ENCODE peak calls at places on chromosomes 7 and 10, in nine cellular contexts. T is IMR-90, Z is keratinocyte, U is SK-N-SH, X is GM23248, N is HepG2, Q is fibroblast of lung, R is mesenchymal stem cell, S is mammary epithelial cell. K is an unnamed sample.
A peak's percentile ranks its signal among the peaks of the same experiment; 100 is the strongest.

GRCh38 chr7:47614450-47614849 is 32.5 kb upstream of the TNS3 start:
- DNase-seq in S (no peak), Q (no peak), R (no peak), T (no peak), U (no peak), Z (no peak), X (no peak), N (no peak), K (no peak)

GRCh38 chr7:149724661-149725425 is 48.5 kb downstream of the ZNF467 start:
- DNase-seq in Q (no peak), U (no peak), T (no peak), R (no peak), S (no peak), N (no peak), X (no peak), Z (no peak), K (no peak)

GRCh38 chr10:72329290-72330058 is 25.2 kb downstream of the DNAJB12 start:
- DNase-seq in U (no peak), Q (no peak), R (no peak), S (no peak), T (no peak), X (no peak), N (no peak), Z (no peak), K (no peak)

GRCh38 chr7:11557627-11558026 is 274.4 kb downstream of the THSD7A start:
- DNase-seq in X (peak; percentile 21), N (peak; percentile 5), T (no peak), U (no peak), R (peak; percentile 61), Z (no peak), S (peak; percentile 30), Q (peak; percentile 35), K (no peak)

GRCh38 chr10:14852236-14852635 is 14.1 kb downstream of the HSPA14 start:
- DNase-seq in S (no peak), U (no peak), T (no peak), Z (no peak), N (no peak), X (no peak), R (no peak), Q (no peak), K (no peak)

GRCh38 chr10:69323622-69324021 is 45.3 kb downstream of the HK1 start:
- DNase-seq in Q (no peak), T (no peak), R (peak; percentile 12), X (no peak), Z (no peak), U (no peak), N (no peak), S (no peak), K (no peak)

GRCh38 chr7:95476904-95477594 is 8.7 kb upstream of the ASB4 start:
- DNase-seq in X (peak; percentile 84), T (peak; percentile 69), N (peak; percentile 73), S (peak; percentile 37), R (peak; percentile 76), Z (peak; percentile 21), Q (peak; percentile 83), U (peak; percentile 73), K (peak; percentile 89)

GRCh38 chr7:54037873-54038272 is 504.3 kb upstream of the VSTM2A start:
- DNase-seq in X (no peak), N (no peak), U (no peak), S (no peak), Z (no peak), R (no peak), T (no peak), Q (no peak), K (no peak)

GRCh38 chr10:986881-987634 is 1.2 kb upstream of the GTPBP4 start:
- DNase-seq in S (peak; percentile 26), R (peak; percentile 66), U (no peak), N (no peak), X (peak; percentile 81), Z (no peak), Q (peak; percentile 29), T (peak; percentile 86), K (peak; percentile 52)

DNA sequence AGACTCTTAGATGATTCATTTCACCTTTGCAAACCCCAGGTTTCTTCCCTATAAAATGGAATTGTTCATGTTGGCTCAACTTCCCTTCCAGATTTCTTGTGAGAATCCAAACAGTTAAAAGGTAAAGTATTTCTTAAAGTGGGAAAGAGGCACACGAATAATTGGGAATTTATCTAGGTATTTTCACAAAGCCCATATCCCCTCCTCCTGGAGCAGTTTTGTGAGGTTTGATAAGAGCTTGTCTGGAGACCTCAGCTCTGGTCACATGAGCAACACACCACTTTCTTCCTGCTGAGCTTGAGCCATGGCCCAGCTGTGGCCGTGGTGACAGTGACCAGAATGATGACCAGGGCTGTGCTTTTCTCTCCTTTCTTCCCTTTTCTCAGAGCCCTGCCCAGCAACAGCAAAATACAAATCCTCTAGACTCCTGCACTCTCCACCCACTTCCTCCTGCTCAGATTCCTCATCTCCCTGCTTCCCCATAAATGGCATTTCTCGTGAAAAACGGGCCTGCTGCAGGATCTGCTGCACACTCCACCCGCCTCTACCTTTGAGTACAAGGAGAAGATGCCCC is 87.7 kb downstream of the PIK3CG start:
- DNase-seq in N (no peak), Z (no peak), T (no peak), U (no peak), S (peak; percentile 46), R (peak; percentile 46), Q (no peak), X (no peak), K (peak; percentile 7)
- H3K4me3 ChIP-seq in N (no peak overlapping the region), Z (no peak overlapping the region), T (no peak overlapping the region), U (no peak overlapping the region), S (no peak overlapping the region), R (no peak overlapping the region), Q (no peak overlapping the region), X (no peak overlapping the region), K (no peak overlapping the region)

DNA sequence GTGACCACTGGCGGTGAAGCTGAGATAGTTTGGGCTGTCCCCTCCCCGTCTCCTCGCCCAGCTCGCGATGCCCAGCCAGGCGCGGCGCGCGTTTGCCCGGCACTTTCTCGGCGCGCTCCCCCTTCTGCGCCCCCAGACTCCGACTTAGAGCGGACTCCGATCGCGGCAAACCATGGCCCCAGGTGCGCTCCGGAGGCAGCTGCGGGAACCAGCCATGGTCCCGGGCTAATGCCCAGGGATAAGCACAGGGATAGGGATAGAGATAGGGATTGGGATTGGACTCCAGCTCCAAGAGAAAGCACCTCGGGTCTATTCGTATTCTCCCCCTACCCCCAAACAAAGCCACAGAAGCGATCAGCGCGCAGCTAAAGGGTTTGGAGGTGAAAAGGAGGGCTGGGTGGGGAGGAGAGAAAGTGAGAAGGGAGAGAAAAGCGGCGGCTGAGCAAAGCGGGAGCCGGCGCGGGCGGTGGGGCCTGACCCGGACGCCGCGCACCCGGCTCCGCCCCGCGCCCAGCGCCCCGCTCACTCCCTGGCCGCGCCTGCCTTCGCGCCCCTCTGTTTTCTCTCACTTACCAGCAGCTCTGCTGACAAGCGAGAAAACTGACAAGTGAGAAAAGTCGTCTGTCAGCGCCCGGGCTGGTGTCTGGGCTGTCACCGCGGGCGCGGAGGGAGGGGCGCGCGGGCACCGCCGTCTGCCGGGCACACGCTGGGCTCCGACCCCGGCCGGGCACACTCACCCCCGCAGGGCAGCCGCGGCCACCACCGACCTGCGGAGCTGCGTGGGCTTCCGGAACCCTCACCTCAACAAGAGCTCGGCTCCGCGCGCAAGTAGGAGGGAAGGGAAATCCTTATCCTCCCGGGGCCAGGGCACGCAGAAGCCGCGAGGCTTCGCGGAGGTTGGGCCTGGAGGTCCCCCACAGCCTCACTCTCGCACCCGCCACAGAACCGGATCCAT is at the start of gene PDE1C:
- DNase-seq in S (peak; percentile 42), Z (no peak), T (peak; percentile 19), X (peak; percentile 60), R (peak; percentile 42), Q (no peak), U (peak; percentile 25), N (no peak), K (peak; percentile 67)
- H3K9ac ChIP-seq in S (peak within 1 kb of the TSS; percentile 64), Z (peak within 1 kb of the TSS; percentile 67), T (peak within 1 kb of the TSS; percentile 87), X (peak within 1 kb of the TSS; percentile 83), R (peak within 1 kb of the TSS; percentile 88), Q (peak within 1 kb of the TSS; percentile 64), U (peak within 1 kb of the TSS; percentile 50), N (no peak within 1 kb of the TSS), K (peak within 1 kb of the TSS; percentile 92)

GRCh38 chr10:103452714-103453230 is 602 bp upstream of the CALHM2 start:
- DNase-seq in X (peak; percentile 38), U (no peak), Q (no peak), N (no peak), Z (no peak), S (no peak), R (no peak), T (no peak), K (no peak)

GRCh38 chr10:103450201-103450695 is 1.9 kb downstream of the CALHM2 start:
- DNase-seq in R (no peak), T (no peak), N (no peak), U (no peak), Q (no peak), X (no peak), S (no peak), Z (no peak), K (no peak)

GRCh38 chr10:103451871-103452713 is at the start of gene CALHM2:
- DNase-seq in U (peak; percentile 82), Z (no peak), X (peak; percentile 84), R (peak; percentile 68), S (peak; percentile 27), T (peak; percentile 41), Q (peak; percentile 47), N (peak; percentile 13), K (peak; percentile 84)

GRCh38 chr10:103449208-103450144 is 2.7 kb downstream of the CALHM2 start:
- DNase-seq in T (no peak), Q (no peak), S (no peak), Z (no peak), X (peak; percentile 30), R (no peak), N (no peak), U (no peak), K (no peak)

DNA sequence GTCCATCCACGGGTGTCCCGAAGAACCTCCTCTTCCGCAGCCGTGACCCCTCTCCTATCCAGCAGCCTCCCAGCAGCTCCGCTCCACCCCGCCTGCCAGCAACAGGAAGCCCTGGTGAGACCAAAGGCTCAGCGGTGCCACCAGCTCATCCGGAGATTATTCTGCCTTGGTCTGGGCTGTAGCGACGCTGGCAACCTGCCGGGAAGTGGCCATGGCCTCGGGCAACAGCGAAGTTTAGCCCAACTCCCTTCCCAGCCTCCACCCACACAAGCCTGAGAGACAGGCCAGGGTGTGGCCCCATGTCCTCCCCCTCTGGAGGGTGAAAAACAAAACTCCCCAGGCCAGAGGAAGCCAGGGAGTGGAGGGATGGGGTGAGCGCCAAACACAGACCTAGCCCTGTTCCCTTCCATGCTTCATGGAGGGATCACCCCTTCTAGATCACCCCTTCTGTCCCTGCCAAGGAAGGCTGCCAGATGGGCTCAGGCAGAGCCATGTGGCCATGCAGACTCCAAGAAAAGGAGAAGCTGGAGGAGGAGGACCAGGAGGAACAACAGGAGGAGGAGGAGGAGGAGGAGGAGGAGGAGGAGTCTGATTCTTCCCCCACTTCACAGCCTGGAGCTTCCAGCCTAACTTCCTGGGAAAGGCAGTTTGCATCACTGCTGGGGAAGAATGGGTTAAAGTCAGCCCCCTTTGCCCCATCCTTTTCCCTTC is 924 bp downstream of the CALHM2 start:
- DNase-seq in S (peak; percentile 61), Z (peak; percentile 17), Q (peak; percentile 28), U (peak; percentile 85), N (no peak), X (peak; percentile 81), T (no peak), R (no peak), K (peak; percentile 71)
- H3K4me3 ChIP-seq in S (peak overlapping the region; percentile 54), Z (no peak overlapping the region), Q (peak overlapping the region; percentile 90), U (peak overlapping the region; percentile 10), N (no peak overlapping the region), X (peak overlapping the region; percentile 90), T (peak overlapping the region; percentile 49), R (peak overlapping the region; percentile 46), K (peak overlapping the region; percentile 93)

DNA sequence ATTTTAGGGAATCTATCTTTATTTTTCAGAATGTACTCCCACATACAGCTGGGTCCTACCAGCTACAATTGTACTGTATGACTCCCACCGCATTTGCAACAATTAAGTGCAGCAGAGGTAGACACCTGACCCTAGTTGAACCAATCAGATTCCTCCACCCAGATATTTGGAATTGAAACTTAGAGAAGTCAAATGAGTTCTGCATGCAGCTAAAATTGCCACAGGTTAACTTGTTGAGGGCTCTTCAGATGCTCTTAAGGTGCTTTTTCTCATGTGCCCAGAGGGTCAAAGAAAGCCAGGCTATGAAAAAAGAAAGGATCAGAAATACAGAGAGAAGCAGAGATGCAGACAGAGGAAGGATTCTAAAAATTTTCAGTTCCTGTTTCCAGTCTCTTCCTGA is 68.0 kb upstream of the TES start:
- DNase-seq in U (no peak), T (no peak), R (no peak), X (no peak), N (no peak), S (no peak), Z (no peak), Q (no peak), K (no peak)
- H3K9ac ChIP-seq in U (no peak overlapping the region), T (no peak overlapping the region), R (no peak overlapping the region), X (no peak overlapping the region), N (no peak overlapping the region), S (no peak overlapping the region), Z (no peak overlapping the region), Q (no peak overlapping the region), K (no peak overlapping the region)